ENCODE peak calls at places on chromosome 22, in five cellular contexts. A, O, Y, V and L are unnamed samples. For H3K36me3, the result is how much of the 10 kb centered on the place peaks cover.

GRCh38 chr22:24402460-24403192 is 24.8 kb upstream of the ADORA2A start:
- DNase-seq in A (peak), O (peak), Y (peak), V (no peak), L (no peak)

GRCh38 chr22:44615602-44616180 is 86.3 kb upstream of the PRR5 start:
- DNase-seq in A (no peak), O (no peak), Y (no peak), V (no peak), L (no peak)

GRCh38 chr22:27463121-27463520 is 338.4 kb downstream of the MN1 start:
- DNase-seq in A (no peak), O (no peak), Y (no peak), V (no peak), L (no peak)

GRCh38 chr22:27667121-27667843 is 134.3 kb downstream of the MN1 start:
- DNase-seq in A (no peak), O (no peak), Y (no peak), V (no peak), L (no peak)

GRCh38 chr22:39962071-39962470 is 1.9 kb downstream of the TMA7B start:
- DNase-seq in A (no peak), O (no peak), Y (no peak), V (no peak), L (no peak)

GRCh38 chr22:24486501-24486921 is 8.6 kb upstream of the UPB1 start:
- DNase-seq in A (no peak), O (peak), Y (peak), V (no peak), L (no peak)

GRCh38 chr22:36383110-36383581 is 4.6 kb downstream of the MYH9 start:
- DNase-seq in A (peak), O (peak), Y (no peak), V (no peak), L (no peak)

GRCh38 chr22:25643232-25644000 is 78.9 kb downstream of the GRK3 start:
- DNase-seq in A (no peak), O (no peak), Y (no peak), V (no peak), L (no peak)

GRCh38 chr22:46736705-46737104 is 1.3 kb downstream of the CERK start:
- DNase-seq in A (no peak), O (no peak), Y (no peak), V (no peak), L (no peak)

GRCh38 chr22:39277135-39277607 is 32.4 kb upstream of the PDGFB start:
- DNase-seq in A (no peak), O (peak), Y (no peak), V (no peak), L (no peak)

GRCh38 chr22:19448739-19449421 is 1.4 kb upstream of the C22orf39 start:
- DNase-seq in A (no peak), O (no peak), Y (no peak), V (no peak), L (no peak)

GRCh38 chr22:44888491-44888941 is 121.3 kb downstream of the PHF21B start:
- DNase-seq in A (no peak), O (no peak), Y (no peak), V (peak), L (no peak)

GRCh38 chr22:47209547-47210023 is 447.1 kb downstream of the TBC1D22A start:
- DNase-seq in A (peak), O (no peak), Y (no peak), V (peak), L (peak)

GRCh38 chr22:35023692-35024363 is 42.1 kb upstream of the ISX start:
- DNase-seq in A (peak), O (no peak), Y (no peak), V (peak), L (no peak)

GRCh38 chr22:40671369-40671768 is 7.9 kb upstream of the MCHR1 start:
- DNase-seq in A (no peak), O (no peak), Y (no peak), V (no peak), L (no peak)

GRCh38 chr22:48434156-48434867 is 1393.4 kb downstream of the BRD1 start:
- DNase-seq in A (no peak), O (no peak), Y (no peak), V (no peak), L (no peak)

GRCh38 chr22:21967693-21968271 is 14.8 kb downstream of the TOP3B start:
- DNase-seq in A (no peak), O (no peak), Y (no peak), V (no peak), L (no peak)
- TF ChIP-seq POLR2A in A (no peak), O (no peak), Y (no peak), V (no peak), L (no peak)

GRCh38 chr22:32827061-32827602 is 25.6 kb downstream of the TIMP3 start:
- DNase-seq in A (no peak), O (no peak), Y (no peak), V (no peak), L (no peak)

GRCh38 chr22:32822188-32822877 is 20.8 kb downstream of the TIMP3 start:
- DNase-seq in A (no peak), O (no peak), Y (no peak), V (no peak), L (no peak)

GRCh38 chr22:32823024-32823730 is 21.7 kb downstream of the TIMP3 start:
- DNase-seq in A (peak), O (peak), Y (peak), V (no peak), L (no peak)

GRCh38 chr22:32826537-32826936 is 25.0 kb downstream of the TIMP3 start:
- DNase-seq in A (no peak), O (no peak), Y (no peak), V (no peak), L (no peak)

DNA sequence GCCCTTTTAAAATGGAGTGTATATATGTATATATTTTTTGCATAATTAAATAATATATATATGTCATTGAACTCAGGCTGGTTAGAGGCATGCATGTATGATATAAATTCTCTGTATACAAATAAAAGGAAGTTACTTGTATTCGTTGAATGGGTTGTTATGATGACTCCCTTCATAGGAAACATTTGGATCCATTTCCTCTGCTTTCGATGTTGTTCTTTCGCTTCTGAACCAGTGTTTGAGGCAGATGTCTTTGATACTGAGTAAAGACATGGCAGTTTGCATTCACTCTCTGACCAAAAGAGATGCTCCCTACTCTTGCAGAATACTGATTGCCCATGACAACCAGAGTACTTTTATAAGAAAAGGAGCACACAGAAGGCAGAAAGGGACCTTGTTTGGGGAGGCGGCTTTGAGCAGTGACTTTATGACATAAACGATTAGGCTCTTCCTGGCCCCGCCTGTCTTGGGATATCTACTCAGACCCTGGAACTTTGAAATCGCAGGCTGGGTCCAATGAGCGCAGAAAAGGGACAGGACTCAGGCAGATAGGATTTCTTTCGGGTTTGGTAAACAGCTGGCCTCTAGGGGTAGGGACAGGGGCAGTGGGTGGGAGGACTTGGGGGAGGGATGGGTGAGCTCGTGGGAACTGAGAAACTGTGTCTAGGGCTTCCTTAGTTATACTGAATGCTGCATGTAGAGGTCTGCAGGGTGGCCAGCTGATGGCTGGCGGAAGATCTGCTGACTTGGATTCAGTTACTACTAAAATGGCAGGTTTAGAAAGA is 23.2 kb downstream of the TIMP3 start:
- DNase-seq in A (no peak), O (no peak), Y (no peak), V (no peak), L (no peak)
- H3K36me3 ChIP-seq in A (under half), O (half or more), Y (half or more), V (under half), L (under half)

DNA sequence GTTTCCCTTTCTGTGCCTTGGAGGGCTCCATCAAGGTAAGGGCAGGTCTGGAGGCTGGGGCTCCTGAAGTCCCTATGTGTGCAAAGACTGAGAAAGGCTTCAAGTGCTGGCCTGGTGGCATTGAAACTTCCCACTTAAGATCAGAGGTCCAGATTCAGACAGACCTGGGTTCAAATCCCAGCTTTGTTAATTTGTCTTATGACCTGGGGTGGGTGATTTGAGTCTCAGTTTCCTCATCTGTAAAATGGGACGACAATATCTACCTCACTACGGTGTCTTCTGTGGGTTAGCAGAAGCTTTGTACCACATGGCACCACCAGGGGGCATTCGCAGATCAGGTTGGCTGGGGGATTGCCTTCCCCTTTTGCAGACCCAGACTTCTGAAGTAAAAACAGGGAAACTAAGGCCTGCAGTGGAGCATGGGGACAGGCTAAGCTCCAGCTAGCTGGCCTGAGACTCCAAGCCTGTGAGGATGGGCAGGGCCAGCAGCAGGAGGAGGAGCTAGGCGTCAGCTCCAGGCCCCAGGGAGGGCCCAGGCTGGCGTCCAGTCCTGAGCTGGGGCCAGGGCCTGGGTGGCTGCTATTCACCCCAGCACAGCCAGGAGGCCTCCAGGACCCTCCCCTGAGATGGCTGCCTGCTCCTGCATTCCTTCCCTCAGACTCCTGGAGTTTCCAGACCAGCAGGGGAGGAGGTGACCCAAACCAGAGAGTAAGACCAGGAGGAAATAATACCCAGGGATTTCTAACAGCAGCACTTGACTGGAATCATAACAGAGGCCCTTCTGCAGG is 1.5 kb downstream of the CASTOR1 start:
- DNase-seq in A (peak), O (peak), Y (peak), V (peak), L (no peak)
- TF ChIP-seq POLR2A in A (no peak), O (peak), Y (no peak), V (no peak), L (no peak)

DNA sequence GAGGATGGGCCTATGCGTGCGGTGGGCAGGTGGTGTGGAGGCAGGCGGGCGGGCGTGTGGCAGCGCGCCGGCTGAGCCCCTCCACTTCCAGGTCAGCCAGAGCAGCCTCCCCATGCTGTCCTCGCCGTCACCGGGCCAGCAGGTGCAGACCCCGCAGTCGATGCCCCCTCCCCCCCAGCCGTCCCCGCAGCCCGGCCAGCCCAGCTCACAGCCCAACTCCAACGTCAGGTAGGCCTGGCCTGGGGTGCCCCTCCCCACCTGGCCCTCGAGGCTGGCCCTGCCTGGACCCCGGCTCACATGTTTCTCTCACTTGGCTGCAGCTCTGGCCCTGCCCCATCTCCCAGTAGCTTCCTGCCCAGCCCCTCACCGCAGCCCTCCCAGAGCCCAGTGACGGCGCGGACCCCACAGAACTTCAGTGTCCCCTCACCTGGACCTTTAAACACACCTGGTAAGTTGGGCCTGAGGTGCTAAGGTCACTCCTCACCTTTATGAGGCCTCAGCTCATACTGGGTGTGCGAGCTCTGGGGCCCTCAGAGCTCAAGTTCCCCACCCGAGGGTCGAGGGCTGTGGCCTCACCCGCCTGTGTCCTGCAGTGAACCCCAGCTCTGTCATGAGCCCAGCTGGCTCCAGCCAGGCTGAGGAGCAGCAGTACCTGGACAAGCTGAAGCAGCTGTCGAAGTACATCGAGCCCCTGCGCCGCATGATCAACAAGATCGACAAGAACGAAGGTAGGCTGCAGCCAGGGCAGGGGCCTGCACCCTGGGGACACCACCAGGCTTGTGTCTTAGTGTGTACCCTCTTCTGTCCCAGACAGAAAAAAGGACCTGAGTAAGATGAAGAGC is 75.3 kb downstream of the MED15 start:
- DNase-seq in A (no peak), O (no peak), Y (no peak), V (no peak), L (no peak)
- H3K36me3 ChIP-seq in A (half or more), O (half or more), Y (half or more), V (half or more), L (half or more)

DNA sequence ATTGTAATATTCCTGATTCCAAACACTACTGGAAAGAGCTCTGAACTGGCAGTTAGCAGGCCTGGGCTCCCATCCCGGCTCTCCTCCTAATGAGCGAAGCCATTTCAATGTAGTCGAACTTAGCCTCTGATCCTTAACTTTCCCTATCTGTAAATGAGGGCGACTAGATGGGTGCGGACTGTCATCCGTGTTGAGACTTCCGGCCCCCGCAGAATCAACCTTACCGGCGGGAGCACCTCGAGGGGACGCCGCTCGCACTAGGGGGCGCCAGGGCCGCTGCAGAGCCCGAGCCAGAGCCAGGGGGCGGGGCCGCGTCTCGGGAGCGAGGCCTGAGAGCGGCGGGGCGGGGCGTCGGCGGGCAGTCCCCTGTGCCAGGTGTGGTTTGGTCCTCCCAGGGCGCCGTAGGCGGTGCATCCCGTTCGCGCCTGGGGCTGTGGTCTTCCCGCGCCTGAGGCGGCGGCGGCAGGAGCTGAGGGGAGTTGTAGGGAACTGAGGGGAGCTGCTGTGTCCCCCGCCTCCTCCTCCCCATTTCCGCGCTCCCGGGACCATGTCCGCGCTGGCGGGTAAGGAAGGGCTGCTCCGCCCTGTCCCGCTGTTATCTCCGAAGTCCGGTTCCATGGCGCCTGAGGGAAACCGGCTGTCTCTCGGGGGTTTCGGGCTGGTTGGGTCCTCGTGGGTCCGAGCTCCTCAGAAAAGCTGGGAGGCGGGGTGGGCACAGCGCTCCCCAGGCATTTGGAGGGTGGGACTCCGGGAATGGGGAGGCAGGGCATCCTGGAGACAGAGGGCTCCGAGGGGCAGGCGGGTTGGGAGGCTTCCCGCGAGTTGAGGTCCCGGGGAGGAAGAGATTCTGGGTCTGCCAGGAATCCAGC is at the start of gene LIMK2:
- DNase-seq in A (peak), O (peak), Y (peak), V (peak), L (no peak)
- TF ChIP-seq POLR2A in A (peak), O (no peak), Y (peak), V (no peak), L (peak)

GRCh38 chr22:20989323-20990138 is 7.4 kb downstream of the LZTR1 start:
- DNase-seq in A (no peak), O (peak), Y (no peak), V (no peak), L (no peak)

GRCh38 chr22:20985720-20986119 is 3.6 kb downstream of the LZTR1 start:
- DNase-seq in A (no peak), O (no peak), Y (no peak), V (no peak), L (no peak)

GRCh38 chr22:20986365-20986764 is 4.3 kb downstream of the LZTR1 start:
- DNase-seq in A (no peak), O (no peak), Y (no peak), V (no peak), L (no peak)

GRCh38 chr22:20988573-20989322 is 6.7 kb downstream of the LZTR1 start:
- DNase-seq in A (no peak), O (no peak), Y (no peak), V (no peak), L (no peak)

GRCh38 chr22:20987375-20987774 is 5.3 kb downstream of the LZTR1 start:
- DNase-seq in A (no peak), O (no peak), Y (no peak), V (no peak), L (no peak)
- H3K36me3 ChIP-seq in A (under half), O (under half), Y (under half), V (under half), L (under half)

GRCh38 chr22:42444060-42444904 is 12.1 kb upstream of the NFAM1 start:
- DNase-seq in A (peak), O (peak), Y (peak), V (peak), L (no peak)
- TF ChIP-seq POLR2A in A (no peak), O (no peak), Y (no peak), V (no peak), L (peak)

GRCh38 chr22:30930228-30930627 is 38.3 kb downstream of the MORC2 start:
- DNase-seq in A (no peak), O (no peak), Y (no peak), V (no peak), L (no peak)
- H3K36me3 ChIP-seq in A (half or more), O (half or more), Y (half or more), V (half or more), L (under half)

GRCh38 chr22:49726701-49727101 is 101.0 kb downstream of the BRD1 start:
- DNase-seq in A (no peak), O (no peak), Y (no peak), V (no peak), L (peak)
- TF ChIP-seq POLR2A in A (no peak), O (no peak), Y (no peak), V (no peak), L (no peak)